ENCODE peak calls at places on chromosomes 16 and 17, in five cellular contexts. P is RWPE1; N is CD8-positive, alpha-beta T cell; Z is choroid plexus epithelial cell; M is lung. X is an unnamed sample.
A peak's percentile ranks its signal among the peaks of the same experiment; 100 is the strongest.

GRCh38 chr16:4982056-4982867 is 24.1 kb downstream of the SEC14L5 start:
- DNase-seq in P (no peak), N (no peak), Z (no peak), M (no peak), X (no peak)

GRCh38 chr16:72202014-72202413 is 30.1 kb upstream of the PMFBP1 start:
- DNase-seq in P (peak; percentile 72), N (no peak), Z (no peak), M (no peak), X (peak; percentile 48)

GRCh38 chr16:4081577-4082021 is 34.6 kb downstream of the ADCY9 start:
- DNase-seq in P (no peak), N (peak; percentile 13), Z (no peak), M (no peak), X (no peak)

GRCh38 chr16:27571433-27572306 is 21.7 kb downstream of the KATNIP start:
- DNase-seq in P (no peak), N (no peak), Z (no peak), M (no peak), X (no peak)

GRCh38 chr17:73455767-73456166 is 144.0 kb upstream of the CDC42EP4 start:
- DNase-seq in P (no peak), N (no peak), Z (no peak), M (no peak), X (no peak)

GRCh38 chr16:8677481-8677880 is 3.1 kb downstream of the ABAT start:
- DNase-seq in P (peak; percentile 70), N (no peak), Z (no peak), M (no peak), X (peak; percentile 72)

GRCh38 chr16:13021996-13022395 is 120.6 kb downstream of the SHISA9 start:
- DNase-seq in P (no peak), N (no peak), Z (no peak), M (no peak), X (peak; percentile 22)

GRCh38 chr16:69820926-69821541 is 58.9 kb downstream of the WWP2 start:
- DNase-seq in P (no peak), N (no peak), Z (no peak), M (peak; percentile 33), X (no peak)

GRCh38 chr16:7408700-7409340 is 76.2 kb downstream of the RBFOX1 start:
- DNase-seq in P (no peak), N (no peak), Z (no peak), M (no peak), X (no peak)

GRCh38 chr17:8857919-8858318 is 9.6 kb downstream of the PIK3R6 start:
- DNase-seq in P (peak; percentile 13), N (no peak), Z (peak; percentile 78), M (no peak), X (no peak)

GRCh38 chr17:4426499-4427208 is 7.1 kb upstream of the SPNS3 start:
- DNase-seq in P (no peak), N (no peak), Z (no peak), M (no peak), X (no peak)

GRCh38 chr16:57977418-57978069 is 6.6 kb upstream of the CNGB1 start:
- DNase-seq in P (no peak), N (no peak), Z (no peak), M (no peak), X (no peak)

GRCh38 chr17:68705331-68706166 is 104.4 kb upstream of the FAM20A start:
- DNase-seq in P (no peak), N (no peak), Z (peak; percentile 50), M (no peak), X (no peak)

GRCh38 chr17:31404028-31404949 is 12.8 kb downstream of the RAB11FIP4 start:
- DNase-seq in P (peak; percentile 40), N (no peak), Z (no peak), M (no peak), X (no peak)

GRCh38 chr17:3892095-3892998 is 506 bp downstream of the CAMKK1 start:
- DNase-seq in P (peak; percentile 31), N (peak; percentile 61), Z (peak; percentile 51), M (peak; percentile 83), X (peak; percentile 54)

GRCh38 chr16:56610017-56610608 is 1.7 kb downstream of the MT2A start:
- DNase-seq in P (peak; percentile 70), N (peak; percentile 41), Z (peak; percentile 96), M (peak; percentile 58), X (peak; percentile 97)

GRCh38 chr17:31190351-31190750 is 95.6 kb downstream of the NF1 start:
- DNase-seq in P (no peak), N (no peak), Z (peak; percentile 10), M (no peak), X (no peak)

GRCh38 chr17:2436516-2436915 is 35.7 kb upstream of the MNT start:
- DNase-seq in P (no peak), N (no peak), Z (no peak), M (no peak), X (no peak)

GRCh38 chr16:66842765-66843164 is 1.4 kb upstream of the CA7 start:
- DNase-seq in P (no peak), N (no peak), Z (peak; percentile 38), M (no peak), X (peak; percentile 74)

GRCh38 chr17:77771145-77771544 is 187.4 kb upstream of the TNRC6C start:
- DNase-seq in P (no peak), N (no peak), Z (no peak), M (no peak), X (no peak)

GRCh38 chr17:40312893-40313659 is 4.1 kb downstream of the RARA start:
- DNase-seq in P (no peak), N (no peak), Z (no peak), M (no peak), X (no peak)

GRCh38 chr17:8176197-8176940 is at the start of gene TMEM107:
- DNase-seq in P (peak; percentile 76), N (peak; percentile 71), Z (peak; percentile 83), M (peak; percentile 88), X (peak; percentile 87)

GRCh38 chr17:65071861-65072260 is 15.3 kb upstream of the GNA13 start:
- DNase-seq in P (peak; percentile 54), N (no peak), Z (no peak), M (no peak), X (no peak)

GRCh38 chr17:6495450-6496115 is 51.3 kb downstream of the PIMREG start:
- DNase-seq in P (no peak), N (no peak), Z (no peak), M (no peak), X (no peak)
- TF ChIP-seq CTCF in P (no peak), N (no peak), Z (peak; percentile 39), M (no peak), X (no peak)

GRCh38 chr17:28334176-28334575 is 1.1 kb downstream of the IFT20 start:
- DNase-seq in P (no peak), N (no peak), Z (peak; percentile 51), M (no peak), X (no peak)

GRCh38 chr17:28333083-28333746 is 2.1 kb downstream of the IFT20 start:
- DNase-seq in P (no peak), N (no peak), Z (peak; percentile 59), M (no peak), X (no peak)

GRCh38 chr17:28334666-28335200 is 539 bp downstream of the IFT20 start:
- DNase-seq in P (no peak), N (no peak), Z (peak; percentile 78), M (no peak), X (no peak)

GRCh38 chr17:28335959-28336871 is 654 bp downstream of the TNFAIP1 start:
- DNase-seq in P (peak; percentile 80), N (no peak), Z (peak; percentile 90), M (peak; percentile 77), X (peak; percentile 86)

GRCh38 chr17:28335201-28335958 is at the start of the genes IFT20 and TNFAIP1:
- DNase-seq in P (peak; percentile 93), N (peak; percentile 95), Z (peak; percentile 100), M (peak; percentile 99), X (peak; percentile 99)
- TF ChIP-seq CTCF in P (no peak), N (no peak), Z (peak; percentile 15), M (no peak), X (no peak)

GRCh38 chr16:74302341-74302740 is 5.7 kb downstream of the PSMD7 start:
- DNase-seq in P (no peak), N (no peak), Z (no peak), M (no peak), X (no peak)

GRCh38 chr16:74305286-74305685 is 8.7 kb downstream of the PSMD7 start:
- DNase-seq in P (no peak), N (no peak), Z (no peak), M (no peak), X (no peak)

GRCh38 chr16:74305978-74306784 is 9.6 kb downstream of the PSMD7 start:
- DNase-seq in P (no peak), N (no peak), Z (no peak), M (no peak), X (no peak)

GRCh38 chr16:74304835-74305176 is 8.2 kb downstream of the PSMD7 start:
- DNase-seq in P (no peak), N (no peak), Z (no peak), M (no peak), X (no peak)

DNA sequence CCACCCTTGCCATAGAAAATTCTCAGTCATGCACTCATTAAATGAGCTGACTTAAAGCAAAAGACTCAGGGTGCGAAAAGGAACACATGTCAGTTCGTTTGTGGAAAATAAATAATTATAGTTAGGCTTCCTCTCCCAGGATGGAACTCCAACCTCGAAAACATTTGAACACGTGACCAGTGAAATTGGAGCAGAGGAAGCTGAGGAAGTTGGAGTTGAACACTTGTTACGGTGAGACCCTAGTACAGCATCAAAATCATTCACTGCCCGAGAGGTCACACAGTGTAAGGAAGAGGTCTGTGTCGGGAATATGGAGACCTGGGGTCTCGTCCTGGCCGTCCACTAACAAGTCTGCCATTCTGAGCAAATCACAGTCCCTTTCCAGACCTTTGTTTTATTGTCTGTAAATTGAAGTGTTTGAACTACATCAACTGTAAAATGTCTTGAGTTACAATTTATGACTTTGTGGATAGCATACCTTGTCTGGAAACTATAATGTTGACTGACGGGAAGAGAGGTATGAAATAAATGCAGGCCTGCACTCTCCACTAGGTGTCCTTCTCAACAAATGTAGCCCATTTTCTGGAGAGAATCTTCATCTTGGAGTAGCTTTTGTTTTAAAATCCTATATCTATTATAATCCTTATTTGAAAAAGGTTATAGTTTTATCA is 7.7 kb downstream of the PSMD7 start:
- DNase-seq in P (peak; percentile 16), N (no peak), Z (peak; percentile 43), M (no peak), X (no peak)
- TF ChIP-seq CTCF in P (peak; percentile 43), N (peak; percentile 32), Z (peak; percentile 53), M (no peak), X (peak; percentile 37)

DNA sequence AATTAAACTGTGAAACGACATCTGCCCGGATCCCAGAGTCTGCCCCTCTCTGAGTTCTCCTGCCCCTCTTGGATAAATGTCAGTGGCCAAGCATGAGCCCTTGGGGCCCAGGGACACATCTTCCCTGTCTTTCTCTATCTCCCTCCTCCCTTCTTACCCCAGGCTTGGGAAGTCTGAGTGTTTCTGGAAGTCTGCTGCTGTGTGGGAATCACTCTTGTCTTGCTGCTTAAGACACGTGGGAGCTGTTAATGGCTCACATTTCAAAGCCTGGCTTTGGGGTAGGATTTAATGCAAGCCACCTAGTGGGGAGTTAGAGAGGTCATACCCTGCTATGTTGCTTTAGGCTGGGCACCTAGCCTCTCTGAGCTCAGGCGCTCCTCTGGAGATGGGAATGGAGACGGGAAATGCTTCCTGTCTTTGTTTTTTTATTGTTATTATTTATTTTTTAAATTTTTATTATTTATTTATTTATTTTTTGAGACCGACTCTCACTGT is 218.5 kb upstream of the CIBAR2 start:
- DNase-seq in P (peak; percentile 61), N (no peak), Z (peak; percentile 91), M (no peak), X (peak; percentile 79)
- TF ChIP-seq CTCF in P (peak; percentile 45), N (peak; percentile 29), Z (peak; percentile 75), M (no peak), X (peak; percentile 30)

X was measured in MCF 10A.